ENCODE peak calls at places on chromosomes 2 and 18, in ten cellular contexts. Z, J, T, M, F, P, A, V, C and H are unnamed samples.

GRCh38 chr2:119283873-119284331 is 60.3 kb downstream of the STEAP3 start:
- DNase-seq in V (no peak), Z (no peak), M (peak; percentile 64), P (peak; percentile 77), J (no peak), T (no peak), F (no peak), A (peak; percentile 49), C (no peak), H (peak; percentile 87)

GRCh38 chr2:103172821-103173220 is 411.0 kb downstream of the TMEM182 start:
- DNase-seq in V (no peak), T (no peak), Z (no peak), P (no peak), C (no peak), A (no peak), J (no peak), M (no peak), F (no peak), H (no peak)

GRCh38 chr2:207181526-207182274 is 16.0 kb upstream of the KLF7 start:
- DNase-seq in M (no peak), F (no peak), Z (no peak), A (no peak), V (no peak), C (no peak), J (no peak), P (no peak), T (no peak), H (no peak)

GRCh38 chr2:23155022-23155421 is 230.0 kb upstream of the KLHL29 start:
- DNase-seq in A (no peak), M (no peak), T (no peak), C (no peak), F (no peak), J (no peak), P (no peak), Z (no peak), V (no peak), H (no peak)

GRCh38 chr2:11177871-11178598 is 22.8 kb downstream of the SLC66A3 start:
- DNase-seq in Z (no peak), P (no peak), V (no peak), A (no peak), F (no peak), C (no peak), T (peak; percentile 16), M (no peak), J (no peak), H (no peak)

GRCh38 chr2:43905388-43905803 is 66.6 kb downstream of the ABCG8 start:
- DNase-seq in Z (no peak), A (no peak), V (no peak), J (no peak), C (peak; percentile 20), M (no peak), P (peak; percentile 82), F (peak; percentile 10), T (no peak), H (no peak)

GRCh38 chr2:122927710-122928249 is 1097.3 kb upstream of the CNTNAP5 start:
- DNase-seq in P (no peak), C (no peak), T (no peak), J (no peak), V (no peak), A (no peak), F (no peak), Z (no peak), M (no peak), H (no peak)

GRCh38 chr2:126700677-126701076 is 44.7 kb downstream of the GYPC start:
- DNase-seq in A (no peak), C (no peak), V (no peak), T (no peak), J (no peak), M (no peak), P (no peak), F (no peak), Z (no peak), H (no peak)

GRCh38 chr2:144032566-144032965 is 487.4 kb downstream of the ZEB2 start:
- DNase-seq in P (no peak), Z (no peak), V (no peak), C (no peak), M (no peak), A (no peak), T (no peak), J (no peak), F (no peak), H (no peak)

GRCh38 chr2:27664245-27664574 is 521 bp downstream of the SLC4A1AP start:
- DNase-seq in A (peak; percentile 12), M (no peak), P (peak; percentile 15), V (no peak), Z (no peak), F (no peak), C (peak; percentile 31), J (no peak), T (peak; percentile 28), H (no peak)

GRCh38 chr2:23925702-23926288 is 1.1 kb downstream of the ATAD2B start:
- DNase-seq in P (peak; percentile 76), C (peak; percentile 29), J (peak; percentile 80), F (no peak), A (peak; percentile 60), V (peak; percentile 86), M (peak; percentile 48), T (peak; percentile 45), Z (no peak), H (no peak)

GRCh38 chr2:101806123-101806522 is 108.6 kb downstream of the MAP4K4 start:
- DNase-seq in C (no peak), T (no peak), M (no peak), V (peak; percentile 26), J (no peak), P (peak; percentile 61), F (no peak), Z (no peak), A (no peak), H (no peak)

GRCh38 chr2:24343225-24343882 is 17.0 kb downstream of the ITSN2 start:
- DNase-seq in V (no peak), A (no peak), M (no peak), T (no peak), Z (no peak), F (no peak), C (no peak), J (no peak), P (no peak), H (no peak)

GRCh38 chr2:36456227-36456788 is 100.7 kb downstream of the CRIM1 start:
- DNase-seq in A (peak; percentile 42), Z (no peak), T (no peak), F (no peak), V (no peak), P (peak; percentile 46), M (peak; percentile 88), C (no peak), J (no peak), H (peak; percentile 72)

GRCh38 chr2:130261970-130262760 is 63.9 kb upstream of the TUBA3E start:
- DNase-seq in J (no peak), F (no peak), C (no peak), Z (no peak), T (peak; percentile 0), V (no peak), A (no peak), M (peak; percentile 35), P (no peak), H (peak; percentile 57)

GRCh38 chr2:179521944-179522343 is 257.3 kb upstream of the SESTD1 start:
- DNase-seq in M (no peak), J (no peak), T (no peak), P (no peak), V (no peak), C (no peak), F (no peak), Z (no peak), A (no peak), H (no peak)

GRCh38 chr2:231186325-231186724 is 12.1 kb upstream of the ARMC9 start:
- DNase-seq in J (no peak), A (no peak), Z (no peak), F (no peak), P (no peak), V (no peak), C (no peak), T (no peak), M (no peak), H (no peak)

GRCh38 chr2:70496819-70497218 is 56.8 kb downstream of the TGFA start:
- DNase-seq in A (no peak), Z (no peak), P (peak; percentile 33), V (no peak), M (no peak), T (no peak), F (peak; percentile 20), J (no peak), C (no peak), H (no peak)

GRCh38 chr18:11110509-11110908 is 38.9 kb downstream of the PIEZO2 start:
- DNase-seq in A (no peak), C (no peak), F (no peak), M (no peak), J (no peak), Z (no peak), V (no peak), T (no peak), P (no peak), H (no peak)

GRCh38 chr2:163717993-163718680 is 17.7 kb downstream of the FIGN start:
- DNase-seq in Z (no peak), P (no peak), F (no peak), V (no peak), A (peak; percentile 51), J (no peak), T (peak; percentile 61), M (no peak), C (no peak), H (no peak)

GRCh38 chr2:137155351-137156104 is 390.2 kb downstream of the THSD7B start:
- DNase-seq in V (no peak), T (no peak), J (no peak), P (no peak), M (no peak), F (no peak), A (no peak), Z (no peak), C (no peak), H (no peak)

GRCh38 chr2:209771474-209772292 is at the start of gene UNC80:
- DNase-seq in Z (peak; percentile 84), M (peak; percentile 73), A (peak; percentile 60), V (no peak), P (peak; percentile 76), T (peak; percentile 73), C (peak; percentile 81), F (no peak), J (no peak), H (peak; percentile 81)

GRCh38 chr2:96907405-96908041 is 37.6 kb upstream of the SEMA4C start:
- DNase-seq in V (no peak), Z (no peak), A (peak; percentile 81), J (no peak), C (no peak), T (no peak), M (peak; percentile 91), P (no peak), F (no peak), H (no peak)

GRCh38 chr2:197205590-197206215 is 104.9 kb downstream of the ANKRD44 start:
- DNase-seq in M (no peak), F (no peak), Z (no peak), P (no peak), V (peak; percentile 72), T (no peak), J (peak; percentile 82), C (no peak), A (no peak), H (no peak)

GRCh38 chr2:32680937-32681336 is 53.1 kb downstream of the TTC27 start:
- DNase-seq in M (no peak), F (no peak), C (no peak), Z (no peak), A (no peak), J (no peak), T (no peak), V (no peak), P (peak; percentile 24), H (no peak)

GRCh38 chr2:189379287-189379630 is 62.0 kb upstream of the WDR75 start:
- DNase-seq in P (peak; percentile 61), V (no peak), F (no peak), Z (no peak), T (no peak), A (no peak), C (no peak), M (no peak), J (no peak), H (no peak)

GRCh38 chr2:173652731-173653426 is 298.2 kb downstream of the CDCA7 start:
- DNase-seq in F (peak; percentile 89), J (no peak), V (no peak), T (peak; percentile 67), M (no peak), C (no peak), Z (no peak), P (peak; percentile 93), A (no peak), H (no peak)